ENCODE peak calls at places on chromosomes 7 and 10, in five cellular contexts. D, F, P, G and Q are unnamed samples.
A peak's percentile ranks its signal among the peaks of the same experiment; 100 is the strongest.

GRCh38 chr7:1093506-1093850 is 5.6 kb downstream of the GPER1 start:
- DNase-seq in P (no peak), G (no peak), F (no peak), D (no peak), Q (no peak)

GRCh38 chr7:7323352-7323751 is 141.0 kb downstream of the C1GALT1 start:
- DNase-seq in G (no peak), P (no peak), F (no peak), D (no peak), Q (no peak)

GRCh38 chr10:317219-317868 is 182.1 kb downstream of the ZMYND11 start:
- DNase-seq in G (no peak), D (peak; percentile 17), F (no peak), P (no peak), Q (no peak)

GRCh38 chr7:27156508-27156898 is at the start of gene HOXA7:
- DNase-seq in D (peak; percentile 75), F (peak; percentile 31), G (no peak), P (peak; percentile 93), Q (peak; percentile 37)

GRCh38 chr10:89185658-89186057 is 21.5 kb downstream of the CH25H start:
- DNase-seq in D (no peak), P (no peak), F (no peak), G (no peak), Q (no peak)

GRCh38 chr7:82810558-82811259 is 352.0 kb downstream of the PCLO start:
- DNase-seq in G (no peak), D (no peak), F (no peak), P (no peak), Q (peak; percentile 63)

GRCh38 chr10:119355930-119356329 is 148.6 kb downstream of the GRK5 start:
- DNase-seq in P (no peak), G (no peak), D (no peak), F (no peak), Q (peak; percentile 49)

GRCh38 chr10:27715505-27715904 is 30.1 kb downstream of the MKX start:
- DNase-seq in D (no peak), P (no peak), F (no peak), G (no peak), Q (no peak)

GRCh38 chr10:90920986-90921643 is at the start of gene ANKRD1:
- DNase-seq in D (no peak), F (no peak), G (no peak), P (no peak), Q (no peak)

GRCh38 chr7:30327813-30328212 is 43.4 kb downstream of the ZNRF2 start:
- DNase-seq in P (no peak), D (no peak), F (no peak), G (no peak), Q (no peak)

GRCh38 chr10:93406367-93407145 is 75.6 kb downstream of the MYOF start:
- DNase-seq in P (no peak), G (no peak), F (no peak), D (no peak), Q (no peak)

GRCh38 chr10:71042699-71043098 is 154.3 kb upstream of the PCBD1 start:
- DNase-seq in D (no peak), G (no peak), F (no peak), P (no peak), Q (no peak)

GRCh38 chr7:78438433-78438832 is 639.9 kb downstream of the PHTF2 start:
- DNase-seq in G (no peak), D (no peak), P (no peak), F (no peak), Q (no peak)

GRCh38 chr10:129511758-129512157 is 44.7 kb downstream of the MGMT start:
- DNase-seq in P (no peak), G (no peak), F (no peak), D (no peak), Q (no peak)

GRCh38 chr7:120412665-120413064 is 139.7 kb downstream of the KCND2 start:
- DNase-seq in P (no peak), G (no peak), D (no peak), F (no peak), Q (no peak)

GRCh38 chr7:30918676-30919075 is 7.0 kb downstream of the AQP1 start:
- DNase-seq in G (no peak), D (no peak), P (peak; percentile 44), F (no peak), Q (no peak)

GRCh38 chr10:67883710-67884312 is 645 bp upstream of the SIRT1 start:
- DNase-seq in F (no peak), P (no peak), G (peak; percentile 28), D (no peak), Q (no peak)

GRCh38 chr10:67884842-67885680 is 605 bp downstream of the SIRT1 start:
- DNase-seq in F (peak; percentile 84), D (peak; percentile 85), G (peak; percentile 73), P (peak; percentile 92), Q (peak; percentile 96)

GRCh38 chr10:67884313-67884841 is at the start of gene SIRT1:
- DNase-seq in P (peak; percentile 99), D (peak; percentile 98), F (peak; percentile 97), G (peak; percentile 98), Q (peak; percentile 99)
- TF ChIP-seq POLR2A in P (peak; percentile 65), D (peak; percentile 93), F (peak; percentile 64), G (peak; percentile 90), Q (peak; percentile 97)

DNA sequence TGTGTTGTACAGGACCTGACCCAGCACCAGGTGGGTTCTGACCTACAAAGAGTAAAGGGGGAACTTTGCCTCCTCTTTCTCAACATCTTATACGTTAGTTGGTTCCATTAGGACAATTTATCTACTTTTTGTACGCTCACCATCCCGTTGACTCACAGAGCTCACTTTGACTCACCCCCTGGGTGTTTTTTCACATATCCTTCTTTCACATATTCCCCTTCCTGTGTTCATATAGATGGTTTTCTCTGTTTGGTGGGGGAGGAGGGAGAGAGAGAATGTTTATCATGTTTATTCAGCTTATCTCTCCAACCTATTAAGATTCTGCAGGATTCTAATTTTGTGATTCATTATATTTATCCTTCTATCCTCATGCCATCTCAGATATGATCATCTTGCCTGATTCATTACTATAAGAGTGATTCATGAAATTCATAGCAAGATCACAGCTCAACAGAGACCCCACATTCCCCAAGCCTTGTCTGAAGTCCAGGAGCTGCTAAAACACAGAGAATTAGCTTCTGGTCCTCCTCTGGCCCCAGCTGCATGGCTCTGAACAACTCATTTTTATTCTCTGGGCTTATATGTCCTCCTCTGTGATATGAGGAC is 37.2 kb downstream of the PRSS2 start:
- DNase-seq in F (no peak), D (no peak), G (no peak), P (no peak), Q (no peak)
- TF ChIP-seq POLR2A in F (no peak), D (no peak), G (no peak), P (no peak), Q (no peak)

GRCh38 chr7:92043098-92043497 is 91.2 kb downstream of the CYP51A1 start:
- DNase-seq in D (no peak), G (no peak), P (no peak), F (no peak), Q (no peak)

GRCh38 chr7:92039900-92040299 is 94.4 kb downstream of the CYP51A1 start:
- DNase-seq in D (no peak), G (no peak), P (no peak), F (no peak), Q (no peak)

GRCh38 chr7:92043637-92044036 is 90.6 kb downstream of the CYP51A1 start:
- DNase-seq in G (no peak), F (no peak), P (no peak), D (no peak), Q (no peak)

GRCh38 chr7:92044148-92044547 is 90.1 kb downstream of the CYP51A1 start:
- DNase-seq in F (no peak), G (no peak), D (no peak), P (no peak), Q (no peak)

DNA sequence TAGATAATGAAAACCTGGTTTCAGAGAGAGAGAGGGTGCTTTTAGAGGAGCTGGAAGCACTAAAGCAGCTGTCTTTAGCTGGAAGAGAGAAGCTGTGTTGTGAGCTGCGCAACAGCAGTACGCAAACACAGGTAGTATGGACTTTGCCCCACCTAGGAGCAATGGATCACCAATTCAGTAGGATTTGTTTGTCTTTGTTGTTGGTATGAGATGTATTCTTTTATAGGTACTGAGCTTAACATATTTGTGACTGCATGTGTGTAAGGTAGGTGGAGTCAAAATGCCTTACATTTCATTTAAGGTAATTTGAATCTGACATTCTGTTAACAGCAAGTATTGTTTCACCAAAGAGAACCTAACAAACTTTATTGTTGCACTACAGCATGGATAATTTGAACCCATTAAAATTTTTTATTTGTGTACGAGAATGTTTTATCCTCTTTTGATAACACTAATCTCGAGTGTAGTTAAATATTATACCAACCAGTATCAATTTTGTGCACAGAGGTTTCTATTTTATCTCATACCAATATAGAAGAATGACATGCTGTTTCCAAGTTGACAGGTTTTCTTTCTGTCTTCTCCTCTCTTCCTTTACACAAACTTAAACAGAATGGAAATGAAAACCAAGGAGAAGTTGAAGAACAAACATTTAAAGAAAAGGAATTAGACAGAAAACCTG is 92.1 kb downstream of the CYP51A1 start:
- DNase-seq in P (no peak), F (peak; percentile 63), G (no peak), D (peak; percentile 72), Q (no peak)
- TF ChIP-seq POLR2A in P (no peak), F (no peak), G (no peak), D (peak; percentile 38), Q (no peak)

GRCh38 chr7:149460493-149461330 is at the start of gene ZNF777:
- DNase-seq in P (peak; percentile 92), D (peak; percentile 86), F (peak; percentile 87), G (peak; percentile 72), Q (peak; percentile 92)
- TF ChIP-seq POLR2A in P (no peak), D (peak; percentile 25), F (no peak), G (no peak), Q (peak; percentile 40)

GRCh38 chr7:47786557-47787248 is 161.6 kb downstream of the PKD1L1 start:
- DNase-seq in G (peak; percentile 84), D (peak; percentile 28), F (no peak), P (no peak), Q (peak; percentile 93)

GRCh38 chr7:47782022-47782421 is 166.2 kb downstream of the PKD1L1 start:
- DNase-seq in P (no peak), G (no peak), D (no peak), F (no peak), Q (no peak)

GRCh38 chr7:47782792-47783191 is 165.5 kb downstream of the PKD1L1 start:
- DNase-seq in F (no peak), D (no peak), G (no peak), P (no peak), Q (no peak)

GRCh38 chr7:47785923-47786556 is 162.2 kb downstream of the PKD1L1 start:
- DNase-seq in F (no peak), P (no peak), G (no peak), D (no peak), Q (no peak)

GRCh38 chr7:47783456-47784240 is 164.6 kb downstream of the PKD1L1 start:
- DNase-seq in F (no peak), D (no peak), P (no peak), G (peak; percentile 63), Q (no peak)
- TF ChIP-seq POLR2A in F (no peak), D (no peak), P (no peak), G (no peak), Q (no peak)

DNA sequence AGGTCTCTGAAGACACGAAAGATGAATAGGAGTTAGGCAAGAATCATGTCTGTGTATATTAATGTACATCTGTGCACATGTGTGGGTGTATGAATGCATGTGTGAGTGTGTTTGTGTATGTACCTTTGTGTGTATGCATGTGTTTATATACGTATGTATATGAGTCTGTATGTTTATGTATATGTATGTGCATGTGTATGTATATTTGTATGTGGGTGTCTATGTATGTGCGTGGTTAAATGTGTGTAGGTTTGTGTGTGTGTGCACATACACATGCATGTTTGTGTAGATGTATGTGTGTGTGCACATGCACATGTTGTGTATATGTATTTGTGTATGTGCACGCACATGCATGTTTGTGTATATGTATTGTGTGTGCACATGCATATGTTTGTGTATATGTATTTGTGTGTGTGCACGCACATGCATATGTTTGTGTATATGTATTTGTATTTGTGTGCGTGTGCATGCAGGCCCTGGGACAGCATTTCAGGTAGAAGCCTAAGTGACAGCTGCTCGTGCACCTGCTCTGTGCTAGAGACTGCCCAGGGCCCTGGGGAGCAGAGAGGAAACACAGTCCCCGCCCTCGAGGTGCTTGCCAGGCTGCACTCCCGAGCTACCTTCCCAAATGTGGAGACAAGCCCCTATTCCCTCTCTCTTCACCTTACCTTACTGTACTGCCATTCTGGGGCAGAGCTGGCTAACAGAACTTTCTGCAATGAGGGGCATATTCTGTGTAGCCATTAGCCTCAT is 12.1 kb downstream of the PNLIPRP1 start:
- DNase-seq in F (no peak), D (no peak), P (peak; percentile 60), G (no peak), Q (no peak)
- TF ChIP-seq POLR2A in F (no peak), D (no peak), P (no peak), G (no peak), Q (no peak)